ENCODE peak calls at places on chromosomes 7 and 10, in seven cellular contexts. D, B, Z, Y, E, U and V are unnamed samples.

GRCh38 chr7:30625283-30625682 is 30.6 kb downstream of the GARS1 start:
- DNase-seq in D (no peak), B (no peak), Z (no peak), Y (no peak), E (no peak), U (no peak), V (no peak)

GRCh38 chr10:80356563-80356999 is at the start of the genes DYDC1 and DYDC2:
- DNase-seq in D (peak), B (no peak), Z (no peak), Y (no peak), E (peak), U (no peak), V (no peak)

GRCh38 chr7:152759655-152760383 is at the start of gene ACTR3B:
- DNase-seq in D (peak), B (no peak), Z (peak), Y (peak), E (peak), U (peak), V (peak)

GRCh38 chr7:128454808-128455555 is 696 bp upstream of the HILPDA start:
- DNase-seq in D (no peak), B (no peak), Z (no peak), Y (no peak), E (no peak), U (no peak), V (no peak)

GRCh38 chr7:151631149-151631967 is 111.7 kb upstream of the RHEB start:
- DNase-seq in D (no peak), B (peak), Z (no peak), Y (no peak), E (no peak), U (no peak), V (no peak)

GRCh38 chr10:62084434-62084833 is 182.9 kb downstream of the ARID5B start:
- DNase-seq in D (no peak), B (no peak), Z (no peak), Y (no peak), E (no peak), U (no peak), V (no peak)

GRCh38 chr7:518630-519428 is 817 bp downstream of the PDGFA start:
- DNase-seq in D (peak), B (no peak), Z (no peak), Y (no peak), E (peak), U (peak), V (peak)

GRCh38 chr10:103856497-103857175 is 1.3 kb upstream of the SH3PXD2A start:
- DNase-seq in D (no peak), B (no peak), Z (peak), Y (no peak), E (no peak), U (no peak), V (no peak)

GRCh38 chr7:133428876-133429275 is 176.0 kb downstream of the EXOC4 start:
- DNase-seq in D (no peak), B (no peak), Z (no peak), Y (no peak), E (no peak), U (no peak), V (no peak)

GRCh38 chr7:70259497-70259896 is 661.2 kb downstream of the AUTS2 start:
- DNase-seq in D (no peak), B (no peak), Z (no peak), Y (no peak), E (no peak), U (no peak), V (no peak)

GRCh38 chr10:131272897-131273451 is 38.5 kb downstream of the TCERG1L start:
- DNase-seq in D (no peak), B (no peak), Z (no peak), Y (no peak), E (peak), U (no peak), V (no peak)

GRCh38 chr7:92253251-92253650 is 7.5 kb downstream of the ANKIB1 start:
- DNase-seq in D (no peak), B (no peak), Z (no peak), Y (no peak), E (no peak), U (no peak), V (no peak)

GRCh38 chr7:105637755-105638154 is 56.5 kb upstream of the EFCAB10 start:
- DNase-seq in D (no peak), B (no peak), Z (no peak), Y (no peak), E (no peak), U (no peak), V (no peak)

GRCh38 chr7:92131764-92132330 is 2.4 kb downstream of the CYP51A1 start:
- DNase-seq in D (no peak), B (no peak), Z (no peak), Y (no peak), E (no peak), U (no peak), V (no peak)

GRCh38 chr10:78846770-78847169 is 222.0 kb upstream of the ZMIZ1 start:
- DNase-seq in D (no peak), B (no peak), Z (no peak), Y (no peak), E (peak), U (no peak), V (no peak)

GRCh38 chr7:79968894-79969293 is 165.7 kb upstream of the GNAI1 start:
- DNase-seq in D (no peak), B (no peak), Z (no peak), Y (no peak), E (no peak), U (no peak), V (no peak)

GRCh38 chr7:115476666-115477065 is 553.9 kb downstream of the TFEC start:
- DNase-seq in D (no peak), B (no peak), Z (no peak), Y (no peak), E (no peak), U (no peak), V (no peak)

GRCh38 chr7:82805527-82805960 is 357.1 kb downstream of the PCLO start:
- DNase-seq in D (no peak), B (no peak), Z (peak), Y (peak), E (peak), U (no peak), V (no peak)

GRCh38 chr10:93875032-93875358 is 18.8 kb upstream of the SLC35G1 start:
- DNase-seq in D (no peak), B (no peak), Z (no peak), Y (no peak), E (no peak), U (no peak), V (no peak)

GRCh38 chr7:22594020-22594419 is 94.0 kb upstream of the STEAP1B start:
- DNase-seq in D (no peak), B (no peak), Z (peak), Y (no peak), E (no peak), U (no peak), V (no peak)

GRCh38 chr10:70376436-70377378 is 5.7 kb downstream of the LRRC20 start:
- DNase-seq in D (no peak), B (no peak), Z (no peak), Y (no peak), E (no peak), U (no peak), V (no peak)

GRCh38 chr10:79285315-79286185 is 61.7 kb upstream of the PPIF start:
- DNase-seq in D (no peak), B (peak), Z (no peak), Y (no peak), E (no peak), U (no peak), V (no peak)

GRCh38 chr7:28155964-28156363 is 24.6 kb downstream of the JAZF1 start:
- DNase-seq in D (no peak), B (no peak), Z (peak), Y (no peak), E (no peak), U (no peak), V (no peak)

GRCh38 chr7:36658603-36659516 is 65.4 kb downstream of the AOAH start:
- DNase-seq in D (no peak), B (no peak), Z (peak), Y (no peak), E (no peak), U (no peak), V (no peak)

GRCh38 chr7:44665531-44666213 is 59.2 kb downstream of the OGDH start:
- DNase-seq in D (no peak), B (no peak), Z (no peak), Y (no peak), E (no peak), U (no peak), V (no peak)

GRCh38 chr10:113026679-113027078 is 76.6 kb downstream of the TCF7L2 start:
- DNase-seq in D (no peak), B (no peak), Z (no peak), Y (no peak), E (no peak), U (no peak), V (no peak)

GRCh38 chr7:122605929-122606328 is 93.0 kb downstream of the RNF133 start:
- DNase-seq in D (no peak), B (no peak), Z (no peak), Y (no peak), E (no peak), U (no peak), V (no peak)

GRCh38 chr10:132457328-132458070 is 60.5 kb downstream of the PWWP2B start:
- DNase-seq in D (no peak), B (no peak), Z (no peak), Y (no peak), E (no peak), U (no peak), V (peak)

GRCh38 chr7:97006146-97006950 is 995 bp downstream of the DLX6 start:
- DNase-seq in D (peak), B (no peak), Z (peak), Y (no peak), E (peak), U (no peak), V (no peak)
- TF ChIP-seq JUND in D (no peak), B (no peak), Z (no peak), Y (no peak), E (no peak), U (no peak), V (no peak)

GRCh38 chr7:101588131-101588935 is 40.8 kb downstream of the MYL10 start:
- DNase-seq in D (peak), B (no peak), Z (no peak), Y (no peak), E (no peak), U (peak), V (no peak)

GRCh38 chr7:101582971-101583370 is 46.1 kb downstream of the MYL10 start:
- DNase-seq in D (no peak), B (no peak), Z (no peak), Y (no peak), E (no peak), U (no peak), V (no peak)

GRCh38 chr7:101589052-101589451 is 40.0 kb downstream of the MYL10 start:
- DNase-seq in D (peak), B (no peak), Z (no peak), Y (no peak), E (no peak), U (peak), V (no peak)

GRCh38 chr7:101586971-101587370 is 42.1 kb downstream of the MYL10 start:
- DNase-seq in D (no peak), B (no peak), Z (no peak), Y (no peak), E (no peak), U (peak), V (no peak)

GRCh38 chr7:101586078-101586941 is 42.8 kb downstream of the MYL10 start:
- DNase-seq in D (peak), B (no peak), Z (no peak), Y (no peak), E (no peak), U (peak), V (peak)
- TF ChIP-seq JUND in D (no peak), B (no peak), Z (no peak), Y (no peak), E (no peak), U (no peak), V (no peak)

DNA sequence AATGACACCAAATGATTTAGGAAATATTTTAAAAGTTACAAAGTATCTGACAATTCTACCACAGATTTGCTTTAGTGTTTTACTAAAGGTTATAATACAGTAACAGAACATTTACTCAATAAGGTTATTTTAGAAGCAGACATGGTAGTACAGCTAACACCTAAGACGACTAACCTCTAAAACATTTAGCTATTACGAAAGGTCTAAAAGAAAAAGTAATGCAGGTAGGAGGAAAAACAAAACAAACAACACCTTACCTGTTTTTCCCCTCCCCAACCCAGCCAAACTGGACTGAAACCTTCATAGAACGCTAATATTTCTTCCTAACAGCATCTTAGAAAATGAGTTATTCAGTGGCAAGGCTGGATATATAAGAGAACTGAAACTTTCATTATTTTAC is 111.3 kb downstream of the SNX13 start:
- DNase-seq in D (no peak), B (no peak), Z (no peak), Y (no peak), E (no peak), U (no peak), V (no peak)
- TF ChIP-seq JUND in D (no peak), B (no peak), Z (no peak), Y (no peak), E (no peak), U (no peak), V (no peak)

GRCh38 chr7:142381727-142382409 is 124.0 kb upstream of the PRSS58 start:
- DNase-seq in D (no peak), B (no peak), Z (no peak), Y (no peak), E (no peak), U (no peak), V (no peak)
- TF ChIP-seq JUND in D (no peak), B (no peak), Z (no peak), Y (no peak), E (no peak), U (no peak), V (no peak)

GRCh38 chr7:155959894-155960293 is 147.6 kb upstream of the SHH start:
- DNase-seq in D (peak), B (no peak), Z (no peak), Y (peak), E (no peak), U (no peak), V (no peak)
- TF ChIP-seq JUND in D (no peak), B (no peak), Z (no peak), Y (no peak), E (no peak), U (no peak), V (no peak)